ENCODE peak calls at places on chromosomes 1 and 21, in six cellular contexts. C, M, P, I, K and L are unnamed samples.

GRCh38 chr1:10057305-10057704 is 24.5 kb downstream of the UBE4B start:
- DNase-seq in P (no peak), K (no peak), C (no peak), M (no peak), I (no peak), L (no peak)

GRCh38 chr1:61337981-61338848 is 255.9 kb downstream of the NFIA start:
- DNase-seq in I (peak; percentile 78), C (no peak), M (peak; percentile 60), K (peak; percentile 73), P (peak; percentile 64), L (no peak)

GRCh38 chr1:206714331-206715058 is 29.8 kb downstream of the MAPKAPK2 start:
- DNase-seq in M (peak; percentile 50), P (peak; percentile 73), C (no peak), I (peak; percentile 80), K (no peak), L (peak; percentile 47)

GRCh38 chr1:241413386-241413785 is 56.4 kb upstream of the RGS7 start:
- DNase-seq in M (no peak), K (no peak), C (no peak), P (no peak), I (peak; percentile 89), L (no peak)

GRCh38 chr1:37434292-37434907 is 40.0 kb upstream of the ZC3H12A start:
- DNase-seq in K (peak; percentile 86), I (no peak), P (no peak), C (peak; percentile 59), M (peak; percentile 66), L (peak; percentile 66)

GRCh38 chr1:94873520-94874351 is 53.2 kb downstream of the CNN3 start:
- DNase-seq in C (no peak), K (no peak), M (no peak), P (no peak), I (no peak), L (no peak)

GRCh38 chr1:46622341-46622740 is 5.7 kb upstream of the MOB3C start:
- DNase-seq in K (no peak), P (no peak), I (no peak), C (no peak), M (peak; percentile 60), L (no peak)

GRCh38 chr21:17440955-17441354 is 71.9 kb upstream of the CXADR start:
- DNase-seq in K (no peak), I (no peak), M (no peak), P (no peak), C (no peak), L (no peak)

GRCh38 chr1:25201006-25201405 is 31.3 kb downstream of the SYF2 start:
- DNase-seq in I (no peak), K (no peak), C (no peak), P (no peak), M (no peak), L (no peak)

GRCh38 chr1:118204648-118205047 is 19.6 kb upstream of the SPAG17 start:
- DNase-seq in P (no peak), C (no peak), I (no peak), K (no peak), M (no peak), L (no peak)

GRCh38 chr1:164382384-164382783 is 176.6 kb upstream of the PBX1 start:
- DNase-seq in C (no peak), K (no peak), I (no peak), P (no peak), M (no peak), L (no peak)

GRCh38 chr1:229410692-229411433 is 23.0 kb downstream of the ACTA1 start:
- DNase-seq in C (no peak), K (peak; percentile 56), M (peak; percentile 46), P (peak; percentile 10), I (no peak), L (no peak)

GRCh38 chr1:183238071-183238470 is 52.0 kb downstream of the LAMC2 start:
- DNase-seq in M (no peak), C (no peak), K (no peak), I (no peak), P (no peak), L (no peak)

GRCh38 chr1:9273177-9273576 is 19.5 kb upstream of the SPSB1 start:
- DNase-seq in P (no peak), K (no peak), I (no peak), M (no peak), C (no peak), L (no peak)

GRCh38 chr1:151832318-151832984 is 849 bp upstream of the RORC start:
- DNase-seq in M (peak; percentile 87), I (no peak), K (no peak), C (no peak), P (peak; percentile 31), L (no peak)

GRCh38 chr1:161244888-161245287 is 6.9 kb upstream of the NR1I3 start:
- DNase-seq in I (no peak), C (no peak), K (no peak), M (no peak), P (no peak), L (no peak)

GRCh38 chr21:30044447-30045064 is 104.8 kb upstream of the GRIK1 start:
- DNase-seq in P (no peak), C (no peak), K (peak; percentile 31), M (no peak), I (peak; percentile 5), L (no peak)

GRCh38 chr1:54715493-54716298 is at the start of gene TTC4:
- DNase-seq in P (peak; percentile 18), I (peak; percentile 36), K (peak; percentile 93), M (peak; percentile 87), C (peak; percentile 74), L (peak; percentile 84)

GRCh38 chr1:178310685-178311105 is 186.1 kb downstream of the CLEC20A start:
- DNase-seq in C (no peak), I (peak; percentile 66), P (peak; percentile 65), K (peak; percentile 62), M (no peak), L (no peak)

GRCh38 chr1:222266223-222267215 is 281.4 kb downstream of the HHIPL2 start:
- DNase-seq in K (no peak), M (no peak), C (no peak), P (no peak), I (no peak), L (no peak)

DNA sequence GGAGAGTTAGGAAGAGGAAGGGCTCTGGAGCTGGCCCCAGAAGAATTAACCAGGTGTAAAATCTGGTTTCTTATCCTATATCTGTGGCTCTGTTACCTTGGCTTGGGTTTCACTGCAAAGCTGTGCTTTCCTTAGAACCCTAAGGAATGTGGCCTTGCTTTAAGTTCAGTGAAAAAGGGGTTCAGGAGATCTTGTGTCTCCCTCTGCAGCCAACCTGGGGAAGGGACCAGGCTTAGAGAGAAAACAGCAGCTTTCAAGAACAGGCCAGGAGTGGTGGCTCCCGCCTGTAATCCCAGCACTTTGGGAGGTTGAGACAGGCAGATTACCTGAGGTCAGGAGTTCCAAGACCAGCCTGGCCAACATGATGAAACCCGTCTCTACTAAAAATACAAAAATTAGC is 16.1 kb upstream of the MYCL start:
- DNase-seq in I (no peak), P (no peak), M (no peak), K (peak; percentile 41), C (no peak), L (no peak)
- TF ChIP-seq CTCF in I (no peak), P (peak; percentile 33), M (no peak), K (peak; percentile 41), C (no peak), L (no peak)

DNA sequence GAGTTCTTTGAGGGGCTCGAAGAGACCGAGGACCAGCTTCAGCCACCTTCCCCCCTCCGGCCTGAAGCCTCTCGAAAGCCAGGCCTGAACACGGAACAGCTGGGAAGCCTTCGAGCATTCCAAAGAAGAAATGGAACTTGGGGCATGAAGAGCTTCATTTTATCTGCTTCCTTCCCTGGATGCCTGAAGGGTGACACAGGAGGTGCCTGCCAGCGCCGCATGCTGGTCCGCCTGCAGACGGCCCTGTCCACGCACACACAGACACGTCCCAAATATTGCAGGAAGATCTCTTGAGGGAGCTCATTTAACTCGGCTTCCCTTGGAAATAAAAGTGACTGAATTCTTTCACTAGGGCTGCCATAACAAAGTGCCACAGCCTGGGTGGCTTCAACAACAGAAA is 73.7 kb downstream of the TOMM20 start:
- DNase-seq in I (no peak), K (no peak), M (no peak), C (no peak), P (no peak), L (no peak)
- TF ChIP-seq CTCF in I (no peak), K (no peak), M (no peak), C (no peak), P (no peak), L (no peak)

DNA sequence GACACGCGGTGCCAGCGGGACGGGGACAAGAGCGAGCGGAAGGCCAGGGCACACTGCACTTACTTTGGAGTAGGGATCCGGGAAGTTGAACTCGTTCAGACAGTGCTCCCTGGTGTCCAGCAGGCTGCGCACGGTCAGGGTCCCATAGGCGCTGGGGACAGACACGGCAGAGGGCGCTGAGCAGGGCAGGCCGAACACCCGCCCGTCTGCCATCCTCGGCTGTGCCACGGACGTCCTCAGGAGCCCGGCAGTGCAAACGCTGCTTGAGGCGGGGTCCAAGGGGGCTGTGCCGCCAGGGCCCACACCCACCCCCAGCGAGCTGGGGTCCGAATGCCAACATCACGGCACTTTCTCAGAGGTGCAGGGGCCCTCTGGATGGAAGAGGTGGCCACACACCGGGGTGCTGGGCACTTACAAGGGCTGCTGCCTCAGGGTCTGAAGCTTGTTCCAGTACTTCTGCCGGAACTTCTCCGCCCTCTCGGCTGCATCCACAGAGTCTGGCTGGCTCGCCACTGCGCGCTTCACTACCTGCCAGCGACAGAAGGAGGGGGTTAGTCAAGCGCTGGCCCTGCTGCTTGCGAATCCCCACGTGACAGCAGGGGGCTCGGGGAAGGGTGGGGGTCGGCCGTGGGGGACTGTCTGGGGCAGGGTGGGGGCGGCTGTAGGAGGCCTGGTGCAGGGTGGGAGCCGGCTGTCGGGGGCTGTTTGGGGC is 12.3 kb downstream of the PANK4 start:
- DNase-seq in I (no peak), C (no peak), M (no peak), K (no peak), P (no peak), L (no peak)
- TF ChIP-seq CTCF in I (no peak), C (no peak), M (no peak), K (no peak), P (no peak), L (no peak)

DNA sequence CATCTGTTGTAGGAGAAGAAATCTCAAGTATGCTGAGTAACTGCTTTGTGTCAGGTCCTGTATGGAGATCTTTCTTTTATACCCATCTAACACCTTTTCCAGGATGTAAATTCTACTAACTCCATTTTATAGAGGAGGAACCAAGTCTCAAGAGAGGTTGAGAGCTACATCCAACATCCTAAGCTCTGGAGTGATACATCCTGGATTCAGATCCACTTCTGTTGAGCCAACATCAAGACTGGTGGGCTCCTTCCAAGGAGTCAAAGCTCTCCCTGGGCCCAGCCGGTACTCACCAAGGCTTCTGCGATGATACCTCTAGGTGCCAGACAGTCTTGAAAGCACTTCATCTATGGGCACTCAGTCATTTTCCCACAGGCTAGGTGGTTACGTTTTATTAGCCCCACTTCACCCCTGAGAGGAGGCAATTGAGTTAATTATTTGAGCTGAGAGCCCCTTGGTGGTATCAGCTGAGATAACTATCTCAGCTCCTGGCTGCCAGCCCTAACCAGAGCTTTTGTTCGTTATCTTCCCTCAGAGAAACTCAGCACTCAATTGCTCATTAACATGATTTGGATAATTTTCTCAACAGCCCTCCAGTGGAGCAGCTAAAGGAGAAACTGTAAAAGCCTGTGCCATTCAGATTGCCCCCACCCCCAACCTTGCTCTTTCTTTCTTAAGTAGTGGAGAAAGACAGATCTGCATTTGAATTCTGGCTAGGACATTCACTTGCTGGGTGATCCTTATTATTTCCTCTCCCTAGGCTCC is 219.0 kb upstream of the FGGY start:
- DNase-seq in K (peak; percentile 26), C (no peak), I (no peak), M (no peak), P (no peak), L (no peak)
- TF ChIP-seq CTCF in K (no peak), C (no peak), I (no peak), M (no peak), P (no peak), L (no peak)